ENCODE peak calls at places on chromosomes 7 and 10, in nine cellular contexts. K is mesenteric fat pad; U is IMR-90; Z is neural crest cell; X is stimulated activated CD4-positive, alpha-beta T cell treated with anti-CD3 and anti-CD28 coated beads, Interleukin-2, amount 100 ng/mL, for 48 hours; V is NCI-H1694 treated with DMSO at 0.1 percent for 48 hours; E is chondrocyte; L is activated CD4-positive, alpha-beta T cell treated with anti-CD3 and anti-CD28 coated beads, Interleukin-2, amount 10 ng/mL, durations not matched to agents 7 days and 5 days; D is heart left ventricle. M is an unnamed sample.

GRCh38 chr7:78435355-78435754 is 636.8 kb downstream of the PHTF2 start:
- DNase-seq in U (no peak), L (no peak), E (no peak), V (no peak), D (no peak), X (no peak), K (no peak), Z (no peak), M (no peak)

GRCh38 chr10:26432938-26433337 is 5.2 kb upstream of the APBB1IP start:
- DNase-seq in L (no peak), X (no peak), D (no peak), U (no peak), V (no peak), E (no peak), Z (no peak), K (no peak), M (no peak)

GRCh38 chr10:83862723-83863122 is 276.6 kb upstream of the GHITM start:
- DNase-seq in K (no peak), X (no peak), D (no peak), Z (no peak), L (no peak), V (no peak), E (no peak), U (no peak), M (no peak)

GRCh38 chr7:90756366-90756765 is 160.2 kb downstream of the CDK14 start:
- DNase-seq in E (no peak), K (no peak), U (no peak), V (no peak), D (no peak), Z (no peak), L (no peak), X (no peak), M (no peak)

GRCh38 chr10:17430647-17431355 is 23.6 kb downstream of the ST8SIA6 start:
- DNase-seq in D (peak; percentile 71), K (no peak), V (peak; percentile 11), E (no peak), Z (peak; percentile 75), U (peak; percentile 73), X (peak; percentile 51), L (peak; percentile 69), M (peak; percentile 46)

GRCh38 chr7:105178177-105178576 is 164.2 kb downstream of the KMT2E start:
- DNase-seq in U (no peak), Z (no peak), E (no peak), K (no peak), X (no peak), L (no peak), D (no peak), V (no peak), M (no peak)

GRCh38 chr7:47407821-47408674 is 173.9 kb downstream of the TNS3 start:
- DNase-seq in X (no peak), K (peak; percentile 84), U (no peak), D (no peak), Z (no peak), V (no peak), L (no peak), E (no peak), M (no peak)

GRCh38 chr10:58963101-58963534 is 213.3 kb upstream of the PHYHIPL start:
- DNase-seq in U (no peak), D (no peak), Z (no peak), V (no peak), L (no peak), E (no peak), X (no peak), K (no peak), M (no peak)

GRCh38 chr10:111515264-111515663 is 438.4 kb downstream of the ADRA2A start:
- DNase-seq in X (no peak), U (no peak), Z (no peak), K (no peak), V (no peak), E (no peak), L (no peak), D (no peak), M (no peak)

GRCh38 chr10:983951-984705 is 4.1 kb upstream of the GTPBP4 start:
- DNase-seq in D (no peak), E (no peak), V (no peak), X (no peak), K (peak; percentile 24), L (no peak), Z (no peak), U (peak; percentile 85), M (no peak)

GRCh38 chr7:150945171-150945852 is 32.8 kb downstream of the KCNH2 start:
- DNase-seq in K (peak; percentile 83), L (no peak), E (peak; percentile 86), Z (no peak), U (no peak), D (peak; percentile 10), V (peak; percentile 77), X (no peak), M (no peak)

GRCh38 chr7:151839511-151839921 is 37.4 kb downstream of the PRKAG2 start:
- DNase-seq in X (no peak), L (no peak), V (no peak), E (peak; percentile 48), Z (no peak), K (no peak), U (no peak), D (no peak), M (no peak)

GRCh38 chr10:79162861-79163662 is 94.3 kb downstream of the ZMIZ1 start:
- DNase-seq in L (no peak), E (no peak), V (no peak), Z (no peak), X (no peak), K (no peak), D (no peak), U (peak; percentile 54), M (no peak)

GRCh38 chr7:94276797-94277196 is 117.9 kb upstream of the COL1A2 start:
- DNase-seq in Z (no peak), E (no peak), K (no peak), V (peak; percentile 46), D (no peak), X (no peak), L (no peak), U (peak; percentile 59), M (no peak)

GRCh38 chr10:110353244-110354119 is 48.8 kb upstream of the SMNDC1 start:
- DNase-seq in U (peak; percentile 99), Z (no peak), L (peak; percentile 37), D (no peak), K (no peak), V (no peak), E (no peak), X (peak; percentile 52), M (no peak)